ENCODE peak calls at places on chromosomes 16 and 17, in four cellular contexts. One of them, this sample, is unnamed. For H3K9me3, the result is how much of the 10 kb centered on the place peaks cover.

GRCh38 chr17:5973410-5973809 is 96.8 kb upstream of the WSCD1 start:
- DNase-seq in HepG2: no peak
- DNase-seq in IMR-90: no peak
- DNase-seq in K562: no peak
- DNase-seq in this sample: no peak

GRCh38 chr16:19595043-19595767 is 39.7 kb downstream of the VPS35L start:
- DNase-seq in K562: no peak
- DNase-seq in IMR-90: peak
- DNase-seq in HepG2: no peak
- DNase-seq in this sample: peak

GRCh38 chr17:80913928-80914821 is 77.5 kb upstream of the CHMP6 start:
- DNase-seq in IMR-90: no peak
- DNase-seq in HepG2: no peak
- DNase-seq in K562: no peak
- DNase-seq in this sample: no peak

GRCh38 chr17:81533713-81534141 is 5.5 kb downstream of the FSCN2 start:
- DNase-seq in K562: no peak
- DNase-seq in IMR-90: no peak
- DNase-seq in HepG2: no peak
- DNase-seq in this sample: no peak

GRCh38 chr17:77373298-77374169 is 232.8 kb downstream of the SEC14L1 start:
- DNase-seq in K562: no peak
- DNase-seq in IMR-90: no peak
- DNase-seq in HepG2: no peak
- DNase-seq in this sample: no peak

GRCh38 chr17:46942441-46943217 is 19.7 kb downstream of the GOSR2 start:
- DNase-seq in HepG2: peak
- DNase-seq in IMR-90: peak
- DNase-seq in K562: peak
- DNase-seq in this sample: peak

GRCh38 chr16:4316732-4317461 is 1.0 kb downstream of the GLIS2 start:
- DNase-seq in IMR-90: no peak
- DNase-seq in K562: no peak
- DNase-seq in HepG2: no peak
- DNase-seq in this sample: peak

GRCh38 chr16:86404678-86405077 is 105.6 kb upstream of the FOXF1 start:
- DNase-seq in K562: no peak
- DNase-seq in IMR-90: no peak
- DNase-seq in HepG2: no peak
- DNase-seq in this sample: no peak

GRCh38 chr17:33266116-33266515 is 27.0 kb downstream of the ASIC2 start:
- DNase-seq in IMR-90: peak
- DNase-seq in HepG2: no peak
- DNase-seq in K562: no peak
- DNase-seq in this sample: no peak

GRCh38 chr17:68198931-68199836 is 48.7 kb upstream of the AMZ2 start:
- DNase-seq in IMR-90: no peak
- DNase-seq in HepG2: no peak
- DNase-seq in K562: no peak
- DNase-seq in this sample: peak

GRCh38 chr17:2050246-2050866 is 4.5 kb upstream of the HIC1 start:
- DNase-seq in IMR-90: peak
- DNase-seq in HepG2: no peak
- DNase-seq in K562: peak
- DNase-seq in this sample: peak

GRCh38 chr17:35148144-35148543 is 527 bp downstream of the UNC45B start:
- DNase-seq in K562: peak
- DNase-seq in IMR-90: no peak
- DNase-seq in HepG2: no peak
- DNase-seq in this sample: no peak

GRCh38 chr16:88533945-88534641 is 36.1 kb upstream of the ZC3H18 start:
- DNase-seq in IMR-90: peak
- DNase-seq in HepG2: no peak
- DNase-seq in K562: no peak
- DNase-seq in this sample: peak

DNA sequence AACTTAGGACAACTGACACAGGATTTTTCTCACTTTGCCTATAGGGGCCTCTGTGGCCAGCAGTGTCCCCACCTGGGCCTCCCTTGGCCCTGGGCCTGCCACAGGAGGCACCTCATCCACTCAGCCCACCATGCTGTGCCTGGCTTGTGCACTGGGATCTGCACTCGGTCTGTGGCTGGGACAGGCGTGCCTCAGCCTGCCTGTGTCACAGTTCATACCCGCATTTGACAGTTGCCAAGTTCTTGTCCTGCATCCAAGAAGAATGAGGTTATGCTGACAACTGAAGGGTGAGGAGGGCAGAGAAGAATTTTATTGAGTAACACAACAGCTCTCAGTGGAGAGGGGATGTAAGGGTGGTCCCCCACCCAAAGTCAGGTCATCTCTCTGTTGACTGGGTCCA is 36.0 kb downstream of the ZFP90 start:
- DNase-seq in K562: no peak
- DNase-seq in HepG2: no peak
- DNase-seq in IMR-90: no peak
- DNase-seq in this sample: no peak
- H3K9me3 ChIP-seq in K562: under half
- H3K9me3 ChIP-seq in HepG2: half or more
- H3K9me3 ChIP-seq in IMR-90: half or more
- H3K9me3 ChIP-seq in this sample: half or more

GRCh38 chr17:50133769-50134099 is 3.8 kb upstream of the SAMD14 start:
- DNase-seq in K562: peak
- DNase-seq in IMR-90: no peak
- DNase-seq in HepG2: no peak
- DNase-seq in this sample: no peak
- TF ChIP-seq MAZ in K562: no peak
- TF ChIP-seq MAZ in IMR-90: no peak
- TF ChIP-seq MAZ in HepG2: no peak
- TF ChIP-seq MAZ in this sample: no peak

GRCh38 chr17:74107107-74107506 is 96.4 kb upstream of the RPL38 start:
- DNase-seq in HepG2: no peak
- DNase-seq in K562: no peak
- DNase-seq in IMR-90: no peak
- DNase-seq in this sample: no peak
- H3K9me3 ChIP-seq in HepG2: under half
- H3K9me3 ChIP-seq in K562: under half
- H3K9me3 ChIP-seq in IMR-90: half or more
- H3K9me3 ChIP-seq in this sample: under half

GRCh38 chr16:70391881-70392481 is 45.3 kb downstream of the DDX19A start:
- DNase-seq in HepG2: no peak
- DNase-seq in IMR-90: peak
- DNase-seq in K562: no peak
- DNase-seq in this sample: peak
- TF ChIP-seq MAZ in HepG2: no peak
- TF ChIP-seq MAZ in IMR-90: no peak
- TF ChIP-seq MAZ in K562: no peak
- TF ChIP-seq MAZ in this sample: no peak

GRCh38 chr17:22490399-22490798 is 798.1 kb downstream of the KCNJ18 start:
- DNase-seq in IMR-90: no peak
- DNase-seq in HepG2: no peak
- DNase-seq in K562: no peak
- DNase-seq in this sample: no peak

GRCh38 chr17:22496450-22496849 is 804.1 kb downstream of the KCNJ18 start:
- DNase-seq in IMR-90: no peak
- DNase-seq in HepG2: no peak
- DNase-seq in K562: no peak
- DNase-seq in this sample: no peak

DNA sequence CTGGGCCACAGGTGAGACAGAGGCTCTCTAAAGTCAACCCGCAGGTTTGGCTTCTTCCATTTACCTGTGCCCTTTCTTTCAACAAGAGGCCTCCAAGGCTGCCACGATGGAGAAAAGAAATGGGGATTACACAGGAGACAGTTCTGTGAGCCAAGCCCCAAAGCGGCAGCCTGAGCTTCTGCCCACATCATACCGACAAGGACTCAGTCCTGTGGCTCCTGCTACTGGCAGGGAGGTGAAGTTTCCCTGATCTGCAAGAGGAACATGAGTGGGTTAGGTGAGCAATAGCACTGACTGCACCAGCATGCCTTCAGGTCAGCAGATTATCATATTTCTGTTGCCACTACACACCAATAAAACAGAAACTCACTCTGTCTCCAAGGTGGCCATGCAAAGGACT is 800.0 kb downstream of the KCNJ18 start:
- DNase-seq in HepG2: no peak
- DNase-seq in K562: no peak
- DNase-seq in IMR-90: no peak
- DNase-seq in this sample: no peak
- H3K9me3 ChIP-seq in HepG2: under half
- H3K9me3 ChIP-seq in K562: under half
- H3K9me3 ChIP-seq in IMR-90: under half
- H3K9me3 ChIP-seq in this sample: under half

GRCh38 chr17:44911133-44912001 is 3.9 kb downstream of the GFAP start:
- DNase-seq in IMR-90: peak
- DNase-seq in K562: peak
- DNase-seq in HepG2: peak
- DNase-seq in this sample: peak
- TF ChIP-seq MAZ in IMR-90: no peak
- TF ChIP-seq MAZ in K562: peak
- TF ChIP-seq MAZ in HepG2: no peak
- TF ChIP-seq MAZ in this sample: no peak

GRCh38 chr16:3304370-3304769 is 860 bp downstream of the TIGD7 start:
- DNase-seq in K562: no peak
- DNase-seq in HepG2: no peak
- DNase-seq in IMR-90: peak
- DNase-seq in this sample: no peak
- H3K9me3 ChIP-seq in K562: under half
- H3K9me3 ChIP-seq in HepG2: under half
- H3K9me3 ChIP-seq in IMR-90: under half
- H3K9me3 ChIP-seq in this sample: half or more

GRCh38 chr16:67207857-67208524 is 9.1 kb downstream of the ELMO3 start:
- DNase-seq in K562: peak
- DNase-seq in HepG2: no peak
- DNase-seq in IMR-90: peak
- DNase-seq in this sample: peak
- TF ChIP-seq MAZ in K562: no peak
- TF ChIP-seq MAZ in HepG2: no peak
- TF ChIP-seq MAZ in IMR-90: no peak
- TF ChIP-seq MAZ in this sample: no peak

DNA sequence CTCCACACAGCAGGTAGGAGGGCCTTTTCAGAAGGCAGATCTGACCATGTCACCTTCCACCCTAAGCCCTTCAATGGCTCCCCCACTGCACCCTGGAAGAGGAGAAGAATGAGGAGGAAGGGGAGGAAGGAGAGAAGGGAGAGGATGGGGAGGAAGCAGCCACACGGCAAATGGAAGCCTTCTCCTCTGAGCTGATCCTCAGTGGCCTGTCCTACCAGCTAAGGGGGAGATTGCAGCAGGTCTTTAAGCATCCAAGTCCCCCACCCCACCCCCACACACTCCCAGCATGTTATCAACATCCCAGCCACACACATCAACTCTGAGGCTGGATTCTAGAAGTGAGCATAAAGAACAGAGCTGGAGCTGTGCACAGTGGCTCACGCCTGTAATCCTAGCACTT is 46.2 kb upstream of the RBFOX3 start:
- DNase-seq in IMR-90: no peak
- DNase-seq in HepG2: no peak
- DNase-seq in K562: no peak
- DNase-seq in this sample: no peak
- H3K9me3 ChIP-seq in IMR-90: under half
- H3K9me3 ChIP-seq in HepG2: under half
- H3K9me3 ChIP-seq in K562: under half
- H3K9me3 ChIP-seq in this sample: under half

DNA sequence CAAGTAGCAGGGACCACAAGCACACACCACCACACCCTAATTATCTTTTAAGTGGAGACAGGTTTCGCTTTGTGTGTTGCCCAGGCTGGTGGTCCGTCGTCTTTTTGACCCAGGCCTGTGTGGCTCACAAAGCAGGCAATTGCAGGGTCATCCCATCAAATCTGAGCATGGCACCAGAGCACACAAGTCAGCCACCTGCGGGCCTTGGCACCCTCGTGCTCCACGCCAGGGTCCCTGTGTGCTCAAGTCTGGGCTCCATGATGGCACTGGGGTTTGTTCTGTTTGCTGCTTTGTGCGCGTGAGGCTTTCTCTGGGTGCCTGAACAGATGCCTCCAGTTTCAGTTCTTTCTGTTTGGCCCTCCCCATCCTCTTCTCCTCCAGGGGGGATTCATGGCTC is 2.4 kb upstream of the CAPN15 start:
- DNase-seq in IMR-90: no peak
- DNase-seq in HepG2: no peak
- DNase-seq in K562: no peak
- DNase-seq in this sample: no peak
- TF ChIP-seq MAZ in IMR-90: no peak
- TF ChIP-seq MAZ in HepG2: no peak
- TF ChIP-seq MAZ in K562: no peak
- TF ChIP-seq MAZ in this sample: no peak

This sample was measured in A549.